ENCODE peak calls at places on chromosomes 4 and X, in ten cellular contexts. J is pancreas; A is IMR-90; D is body of pancreas; E is adrenal gland; T is CD4-positive, alpha-beta memory T cell; Y is thoracic aorta; Z is stomach; H is SJSA1; F is ovary. K is an unnamed sample.

GRCh38 chrX:84735025-84735424 is 232.8 kb upstream of the HDX start:
- DNase-seq in D (no peak), J (no peak), Y (no peak), H (no peak), Z (no peak), A (peak; percentile 33), E (no peak), T (no peak), F (no peak), K (no peak)

GRCh38 chr4:4555916-4556315 is 14.1 kb upstream of the STX18 start:
- DNase-seq in H (peak; percentile 62), T (no peak), Z (no peak), A (peak; percentile 89), Y (no peak), D (no peak), J (no peak), E (no peak), F (no peak), K (no peak)

GRCh38 chr4:42616576-42616975 is 40.3 kb downstream of the ATP8A1 start:
- DNase-seq in D (no peak), A (no peak), Y (no peak), F (no peak), E (no peak), Z (no peak), T (no peak), J (no peak), H (no peak), K (no peak)

GRCh38 chr4:118865091-118865708 is 23.5 kb upstream of the SYNPO2 start:
- DNase-seq in Z (peak; percentile 52), H (peak; percentile 19), J (peak; percentile 55), Y (no peak), E (peak; percentile 59), A (peak; percentile 64), D (peak; percentile 57), T (peak; percentile 27), F (no peak), K (peak; percentile 65)

GRCh38 chr4:86496094-86497060 is 97.7 kb upstream of the PTPN13 start:
- DNase-seq in Y (no peak), A (peak; percentile 57), Z (peak; percentile 38), J (no peak), F (peak; percentile 47), H (no peak), E (peak; percentile 55), T (peak; percentile 32), D (peak; percentile 48), K (no peak)

GRCh38 chrX:121146059-121146628 is 98.7 kb downstream of the GLUD2 start:
- DNase-seq in D (no peak), J (no peak), H (no peak), T (no peak), Z (no peak), E (no peak), Y (no peak), F (no peak), A (no peak), K (no peak)

GRCh38 chrX:68433155-68433980 is at the start of gene OPHN1:
- DNase-seq in E (peak; percentile 71), A (peak; percentile 74), T (no peak), D (peak; percentile 74), F (peak; percentile 79), Z (peak; percentile 82), J (peak; percentile 72), H (peak; percentile 72), Y (peak; percentile 4), K (peak; percentile 80)

GRCh38 chr4:183987529-183987946 is 82.4 kb downstream of the STOX2 start:
- DNase-seq in E (peak; percentile 89), H (no peak), D (peak; percentile 37), Z (peak; percentile 74), Y (peak; percentile 25), A (peak; percentile 91), F (peak; percentile 77), J (peak; percentile 25), T (no peak), K (peak; percentile 30)

GRCh38 chr4:168880811-168881595 is 129.1 kb downstream of the CBR4 start:
- DNase-seq in J (no peak), F (no peak), T (no peak), H (no peak), A (no peak), D (no peak), E (no peak), Y (no peak), Z (no peak), K (no peak)

GRCh38 chr4:185106353-185106752 is 36.7 kb upstream of the SLC25A4 start:
- DNase-seq in T (no peak), A (no peak), F (no peak), E (no peak), D (no peak), Y (no peak), H (no peak), Z (no peak), J (no peak), K (no peak)

GRCh38 chr4:185108669-185109068 is 34.4 kb upstream of the SLC25A4 start:
- DNase-seq in F (no peak), H (no peak), D (peak; percentile 43), T (no peak), J (peak; percentile 53), Z (peak; percentile 50), E (no peak), A (no peak), Y (no peak), K (no peak)

GRCh38 chr4:185109736-185110135 is 33.3 kb upstream of the SLC25A4 start:
- DNase-seq in T (no peak), Y (no peak), J (no peak), Z (no peak), D (no peak), A (no peak), H (no peak), F (no peak), E (no peak), K (no peak)

GRCh38 chr4:185110375-185110823 is 32.7 kb upstream of the SLC25A4 start:
- DNase-seq in E (no peak), H (no peak), J (peak; percentile 77), A (no peak), D (peak; percentile 78), F (no peak), T (no peak), Y (no peak), Z (peak; percentile 76), K (no peak)

GRCh38 chr4:185108185-185108584 is 34.9 kb upstream of the SLC25A4 start:
- DNase-seq in J (no peak), T (no peak), A (no peak), H (no peak), E (no peak), Z (no peak), D (no peak), Y (no peak), F (no peak), K (no peak)
- H3K4me1 ChIP-seq in J (peaks cover 24% of the 10 kb centered on the region), T (no peaks in the 10 kb centered on the region), A (peaks cover 3% of the 10 kb centered on the region), H (peaks cover 15% of the 10 kb centered on the region), E (peaks cover 19% of the 10 kb centered on the region), Z (peaks cover 37% of the 10 kb centered on the region), D (peaks cover 61% of the 10 kb centered on the region), Y (peaks cover 31% of the 10 kb centered on the region), F (peaks cover 12% of the 10 kb centered on the region), K (peaks cover 13% of the 10 kb centered on the region)

DNA sequence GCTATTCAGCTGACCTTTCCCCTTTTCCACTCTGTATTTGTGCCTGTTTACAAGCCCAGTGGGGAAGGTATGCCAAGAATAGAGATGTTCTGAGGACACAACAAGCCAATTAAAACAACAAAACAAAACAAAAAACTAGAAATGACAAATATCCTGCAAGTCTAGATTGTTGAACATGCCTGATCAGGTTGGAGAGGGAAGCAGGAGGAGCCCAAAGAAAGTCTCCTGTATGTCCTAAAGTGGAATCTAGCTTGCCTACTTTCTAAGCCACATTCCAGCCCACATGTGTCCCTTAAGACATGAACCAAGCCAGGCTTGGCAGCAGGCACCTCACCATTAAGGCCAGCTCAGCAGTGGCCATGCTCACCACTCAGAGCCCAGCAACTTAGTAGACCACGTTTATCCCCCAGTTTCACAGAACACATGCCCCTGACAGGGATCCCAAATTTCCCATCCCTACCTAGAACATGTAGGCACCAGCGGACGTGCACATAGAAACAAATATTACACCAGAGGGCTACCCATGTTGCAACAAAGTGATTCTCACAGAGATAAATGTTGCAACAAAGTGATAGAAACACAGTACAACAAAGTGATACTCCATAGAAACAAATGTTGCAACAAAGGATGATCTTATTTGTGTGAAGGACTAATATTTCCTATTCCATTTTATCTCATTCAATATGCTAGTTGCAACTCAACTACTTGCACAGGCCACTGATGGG is 48.3 kb downstream of the CD99L2 start:
- DNase-seq in E (no peak), J (no peak), Y (no peak), T (no peak), A (no peak), F (no peak), H (no peak), D (no peak), Z (no peak), K (no peak)
- H3K27ac ChIP-seq in E (no peak overlapping the region), J (no peak overlapping the region), Y (no peak overlapping the region), T (no peak overlapping the region), A (no peak overlapping the region), F (no peak overlapping the region), H (no peak overlapping the region), D (no peak overlapping the region), Z (no peak overlapping the region), K (no peak overlapping the region)

GRCh38 chrX:31658360-31658759 is 586.5 kb upstream of the FTHL17 start:
- DNase-seq in J (no peak), A (peak; percentile 49), F (no peak), E (no peak), Y (no peak), H (peak; percentile 3), D (no peak), Z (no peak), T (peak; percentile 0), K (no peak)
- H3K4me1 ChIP-seq in J (no peaks in the 10 kb centered on the region), A (no peaks in the 10 kb centered on the region), F (no peaks in the 10 kb centered on the region), E (no peaks in the 10 kb centered on the region), Y (no peaks in the 10 kb centered on the region), H (no peaks in the 10 kb centered on the region), D (no peaks in the 10 kb centered on the region), Z (no peaks in the 10 kb centered on the region), T (no peaks in the 10 kb centered on the region), K (no peaks in the 10 kb centered on the region)

GRCh38 chr4:76665139-76665538 is 230.1 kb downstream of the SHROOM3 start:
- DNase-seq in J (peak; percentile 86), A (peak; percentile 43), Z (peak; percentile 94), H (no peak), T (no peak), Y (no peak), F (no peak), E (no peak), D (peak; percentile 70), K (no peak)
- H3K27ac ChIP-seq in J (no peak overlapping the region), A (no peak overlapping the region), Z (peak overlapping the region; percentile 89), H (no peak overlapping the region), T (no peak overlapping the region), Y (peak overlapping the region; percentile 31), F (no peak overlapping the region), E (no peak overlapping the region), D (no peak overlapping the region), K (peak overlapping the region; percentile 32)

DNA sequence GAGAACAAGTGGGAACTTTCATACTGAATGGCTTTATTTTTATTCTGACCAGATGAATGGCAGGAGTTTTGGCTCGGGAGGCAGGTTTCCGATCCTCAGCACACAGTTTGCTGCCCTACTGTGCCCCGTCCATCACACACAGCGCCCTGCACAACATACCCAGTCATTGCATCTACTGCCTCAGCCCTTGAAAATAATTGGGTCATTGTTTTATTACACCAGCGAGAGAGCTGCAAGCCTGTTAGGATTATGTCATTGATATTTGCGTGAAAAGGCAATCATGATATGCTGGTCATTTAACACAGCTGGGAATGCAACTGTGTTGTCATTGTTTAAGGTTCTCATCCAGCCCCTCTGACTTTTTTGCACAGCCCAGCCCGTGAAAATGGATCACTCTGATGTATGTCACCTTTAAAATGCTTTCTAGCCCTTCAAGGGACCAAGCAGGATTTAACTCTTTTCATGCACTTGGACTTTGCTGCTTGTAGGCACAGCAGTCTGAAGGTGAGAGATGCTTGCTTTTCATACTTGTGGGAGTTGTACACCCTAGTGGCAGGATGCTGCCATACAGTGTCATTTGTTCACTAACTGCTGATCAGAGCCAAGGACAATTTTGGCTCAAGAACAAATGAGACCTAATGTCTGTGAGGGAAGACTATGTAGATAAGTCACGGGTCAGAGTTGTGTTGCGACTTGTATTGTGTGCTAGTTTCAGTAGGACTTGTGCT is 62.3 kb downstream of the RTL9 start:
- DNase-seq in A (peak; percentile 34), T (no peak), H (no peak), Y (no peak), J (no peak), E (no peak), Z (no peak), F (no peak), D (no peak), K (no peak)
- H3K4me1 ChIP-seq in A (peaks cover 7% of the 10 kb centered on the region), T (no peaks in the 10 kb centered on the region), H (peaks cover 25% of the 10 kb centered on the region), Y (peaks cover 14% of the 10 kb centered on the region), J (no peaks in the 10 kb centered on the region), E (peaks cover 4% of the 10 kb centered on the region), Z (peaks cover 11% of the 10 kb centered on the region), F (no peaks in the 10 kb centered on the region), D (peaks cover 27% of the 10 kb centered on the region), K (no peaks in the 10 kb centered on the region)

K was measured in ascending aorta.